ENCODE peak calls at places on chromosome 7, in ten cellular contexts. K is body of pancreas, R is tibial nerve, U is glutamatergic neuron, P is spleen, B is esophagus muscularis mucosa, X is Peyer's patch, W is choroid plexus epithelial cell, I is activated B cell treated with CpG ODN at 0.5 μM for 24 hours, C is GM12864. O is an unnamed sample.

GRCh38 chr7:155962968-155963300 is 150.7 kb upstream of the SHH start:
- DNase-seq in K (no peak), C (no peak), P (no peak), X (no peak), U (no peak), I (no peak), W (no peak), B (peak; percentile 74), R (no peak), O (no peak)

GRCh38 chr7:5692112-5692844 is 89.2 kb downstream of the RNF216 start:
- DNase-seq in U (peak; percentile 73), C (no peak), W (peak; percentile 97), K (peak; percentile 41), P (peak; percentile 79), R (peak; percentile 70), B (peak; percentile 96), X (no peak), I (no peak), O (no peak)

GRCh38 chr7:83475403-83475802 is 173.5 kb downstream of the SEMA3E start:
- DNase-seq in X (no peak), R (no peak), W (peak; percentile 15), C (no peak), P (no peak), B (no peak), I (no peak), U (no peak), K (no peak), O (no peak)

GRCh38 chr7:155224116-155224811 is 73.4 kb upstream of the INSIG1 start:
- DNase-seq in B (no peak), R (no peak), P (peak; percentile 47), U (no peak), K (no peak), I (no peak), W (no peak), C (no peak), X (no peak), O (no peak)

GRCh38 chr7:55211721-55212120 is 153.4 kb upstream of the LANCL2 start:
- DNase-seq in K (no peak), W (no peak), I (no peak), R (no peak), U (no peak), X (no peak), C (no peak), B (no peak), P (no peak), O (no peak)

GRCh38 chr7:15602236-15602635 is 40.4 kb upstream of the AGMO start:
- DNase-seq in W (peak; percentile 53), K (no peak), I (no peak), B (no peak), R (no peak), U (no peak), P (no peak), C (no peak), X (no peak), O (no peak)

GRCh38 chr7:149321978-149322541 is 60.1 kb downstream of the ZNF783 start:
- DNase-seq in C (no peak), U (no peak), B (no peak), X (no peak), I (no peak), W (peak; percentile 55), K (no peak), R (no peak), P (no peak), O (peak; percentile 33)

GRCh38 chr7:37100735-37101331 is 347.8 kb downstream of the ELMO1 start:
- DNase-seq in U (no peak), B (no peak), X (no peak), W (no peak), K (no peak), I (no peak), C (no peak), P (no peak), R (no peak), O (no peak)

GRCh38 chr7:64849250-64849923 is 53.7 kb upstream of the ZNF273 start:
- DNase-seq in B (no peak), K (no peak), R (no peak), P (no peak), C (no peak), W (no peak), U (no peak), X (no peak), I (no peak), O (no peak)

GRCh38 chr7:115221484-115221883 is 299.6 kb downstream of the MDFIC start:
- DNase-seq in B (no peak), C (no peak), R (no peak), P (no peak), X (no peak), U (no peak), W (peak; percentile 9), K (no peak), I (no peak), O (no peak)

GRCh38 chr7:44646921-44647636 is 40.7 kb downstream of the OGDH start:
- DNase-seq in P (no peak), U (no peak), B (no peak), C (no peak), X (no peak), I (no peak), R (no peak), K (no peak), W (no peak), O (no peak)
- TF ChIP-seq CTCF in P (no peak), U (no peak), B (no peak), C (no peak), X (no peak), I (no peak), R (no peak), K (no peak), W (no peak), O (no peak)

GRCh38 chr7:28536259-28536658 is 123.9 kb downstream of the CREB5 start:
- DNase-seq in X (no peak), C (no peak), W (peak; percentile 66), R (no peak), U (no peak), P (no peak), K (no peak), B (no peak), I (no peak), O (no peak)
- TF ChIP-seq CTCF in X (no peak), C (peak; percentile 9), W (peak; percentile 73), R (peak; percentile 15), U (no peak), P (no peak), K (no peak), B (peak; percentile 73), I (no peak), O (no peak)

GRCh38 chr7:30147223-30147622 is 12.4 kb downstream of the MTURN start:
- DNase-seq in W (no peak), U (no peak), K (no peak), R (no peak), P (no peak), C (no peak), I (no peak), B (no peak), X (no peak), O (no peak)

GRCh38 chr7:30147785-30148184 is 13.0 kb downstream of the MTURN start:
- DNase-seq in C (no peak), W (no peak), U (no peak), P (no peak), X (no peak), R (no peak), B (no peak), I (no peak), K (no peak), O (no peak)

GRCh38 chr7:30149640-30150272 is 15.0 kb downstream of the MTURN start:
- DNase-seq in U (no peak), I (no peak), B (no peak), P (no peak), C (no peak), X (no peak), W (no peak), R (no peak), K (no peak), O (no peak)

GRCh38 chr7:30148951-30149459 is 14.2 kb downstream of the MTURN start:
- DNase-seq in B (no peak), X (peak; percentile 70), I (peak; percentile 27), U (no peak), K (no peak), R (no peak), W (no peak), C (no peak), P (peak; percentile 87), O (no peak)

DNA sequence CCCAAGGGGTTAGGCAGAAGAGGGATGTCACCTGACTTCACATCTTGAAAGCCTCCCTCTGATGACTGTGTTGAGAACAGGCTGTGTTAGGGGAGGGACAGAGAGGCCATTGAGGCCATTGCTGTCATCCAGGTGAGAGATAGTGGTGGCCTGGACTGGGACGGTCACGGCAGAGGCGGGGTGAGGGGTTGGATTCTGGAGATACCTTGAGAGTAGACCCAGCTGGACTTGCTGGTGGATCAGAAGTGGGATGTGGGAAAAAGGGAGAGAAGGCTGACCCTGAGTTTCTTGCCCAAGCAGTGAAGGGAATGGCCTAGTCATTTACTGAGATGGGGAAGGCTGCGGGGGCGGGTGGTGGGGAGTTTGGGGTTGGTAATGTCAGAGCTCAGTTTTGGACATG is 13.6 kb downstream of the MTURN start:
- DNase-seq in W (no peak), K (no peak), U (no peak), C (no peak), X (no peak), I (no peak), R (no peak), B (no peak), P (no peak), O (no peak)
- TF ChIP-seq CTCF in W (no peak), K (no peak), U (no peak), C (no peak), X (no peak), I (no peak), R (no peak), B (no peak), P (no peak), O (no peak)

DNA sequence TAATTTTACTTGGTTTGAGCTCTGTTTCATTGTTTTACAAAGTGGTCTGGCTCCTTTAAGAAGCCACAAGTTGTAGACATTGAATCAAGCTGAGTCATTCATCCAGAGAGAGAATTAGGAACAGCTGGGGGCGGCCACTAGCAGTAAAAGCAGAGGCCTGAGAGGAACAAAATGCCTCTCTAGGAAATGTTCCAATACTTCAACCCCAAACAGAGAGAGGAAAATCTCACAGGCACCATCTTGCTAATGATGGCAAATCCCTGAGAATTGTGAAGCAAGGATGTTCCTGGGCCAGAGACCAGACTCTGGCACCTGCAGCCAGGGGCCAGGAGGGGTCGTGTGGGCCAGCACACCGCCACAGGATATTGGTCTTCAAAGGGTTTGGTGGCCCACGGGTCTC is 26.5 kb upstream of the TRIL start:
- DNase-seq in P (no peak), W (peak; percentile 87), X (no peak), I (no peak), C (no peak), U (no peak), R (peak; percentile 26), K (no peak), B (peak; percentile 89), O (no peak)
- TF ChIP-seq CTCF in P (no peak), W (peak; percentile 2), X (no peak), I (no peak), C (no peak), U (no peak), R (no peak), K (no peak), B (no peak), O (no peak)

O was measured in GM10248.